ENCODE peak calls at places on chromosomes 1 and 21, in ten cellular contexts. V is hepatocyte, Z is AG04450, I is right atrium auricular region, B is RWPE1, A is IMR-90, S is heart left ventricle, H is colonic mucosa, Q is endodermal cell, O is stomach. D is an unnamed sample.

GRCh38 chr1:240831922-240832321 is 220.0 kb upstream of the GREM2 start:
- DNase-seq in V (no peak), Z (no peak), I (no peak), B (no peak), A (no peak), S (no peak), H (no peak), Q (no peak), O (no peak), D (no peak)

GRCh38 chr1:183262628-183263220 is 76.7 kb downstream of the LAMC2 start:
- DNase-seq in V (no peak), Z (no peak), I (no peak), B (no peak), A (no peak), S (no peak), H (no peak), Q (peak), O (no peak), D (no peak)

GRCh38 chr1:223831755-223832636 is 13.8 kb downstream of the TP53BP2 start:
- DNase-seq in V (no peak), Z (no peak), I (no peak), B (peak), A (peak), S (no peak), H (no peak), Q (no peak), O (no peak), D (no peak)

GRCh38 chr1:15220825-15221431 is 26.1 kb upstream of the FHAD1 start:
- DNase-seq in V (peak), Z (no peak), I (no peak), B (no peak), A (no peak), S (peak), H (peak), Q (no peak), O (peak), D (no peak)

GRCh38 chr21:44329971-44330681 is 9.1 kb downstream of the CFAP410 start:
- DNase-seq in V (no peak), Z (no peak), I (no peak), B (no peak), A (no peak), S (no peak), H (no peak), Q (no peak), O (no peak), D (no peak)

GRCh38 chr1:93567255-93567918 is 114.2 kb downstream of the BCAR3 start:
- DNase-seq in V (peak), Z (peak), I (peak), B (no peak), A (peak), S (peak), H (no peak), Q (peak), O (no peak), D (no peak)

GRCh38 chr1:213678753-213679152 is 309.0 kb upstream of the PROX1 start:
- DNase-seq in V (no peak), Z (no peak), I (no peak), B (no peak), A (no peak), S (no peak), H (no peak), Q (no peak), O (no peak), D (no peak)

GRCh38 chr1:229230893-229231753 is 39.8 kb upstream of the RAB4A start:
- DNase-seq in V (no peak), Z (no peak), I (no peak), B (peak), A (no peak), S (no peak), H (no peak), Q (peak), O (no peak), D (no peak)

GRCh38 chr1:36156329-36157114 is 562 bp downstream of the MAP7D1 start:
- DNase-seq in V (peak), Z (no peak), I (peak), B (no peak), A (peak), S (peak), H (peak), Q (peak), O (peak), D (peak)

GRCh38 chr1:174976436-174977107 is 23.2 kb upstream of the CACYBP start:
- DNase-seq in V (no peak), Z (no peak), I (no peak), B (peak), A (peak), S (no peak), H (no peak), Q (peak), O (no peak), D (no peak)

GRCh38 chr1:43879414-43879813 is 54.2 kb upstream of the ARTN start:
- DNase-seq in V (no peak), Z (no peak), I (no peak), B (peak), A (peak), S (no peak), H (no peak), Q (no peak), O (no peak), D (no peak)

GRCh38 chr1:245310605-245311531 is 156.1 kb downstream of the KIF26B start:
- DNase-seq in V (peak), Z (no peak), I (no peak), B (no peak), A (no peak), S (no peak), H (no peak), Q (peak), O (no peak), D (no peak)

GRCh38 chr21:35239811-35240219 is 190.7 kb upstream of the RUNX1 start:
- DNase-seq in V (no peak), Z (no peak), I (no peak), B (no peak), A (no peak), S (no peak), H (no peak), Q (no peak), O (no peak), D (no peak)

GRCh38 chr1:71589005-71589404 is 508.2 kb upstream of the ZRANB2 start:
- DNase-seq in V (no peak), Z (no peak), I (no peak), B (no peak), A (no peak), S (no peak), H (no peak), Q (no peak), O (no peak), D (no peak)
- H3K27ac ChIP-seq in V (no peak), Z (no peak), I (no peak), B (no peak), A (no peak), S (no peak), H (no peak), Q (no peak), O (no peak), D (no peak)

GRCh38 chr1:95012389-95012788 is 60.4 kb downstream of the ALG14 start:
- DNase-seq in V (no peak), Z (peak), I (no peak), B (no peak), A (peak), S (no peak), H (no peak), Q (no peak), O (no peak), D (no peak)
- H3K27ac ChIP-seq in V (no peak), Z (no peak), I (no peak), B (no peak), A (no peak), S (no peak), H (no peak), Q (no peak), O (peak), D (no peak)

GRCh38 chr1:84611796-84612195 is 37.6 kb upstream of the CTBS start:
- DNase-seq in V (no peak), Z (no peak), I (no peak), B (no peak), A (peak), S (no peak), H (no peak), Q (no peak), O (no peak), D (no peak)
- H3K27ac ChIP-seq in V (peak), Z (peak), I (no peak), B (no peak), A (peak), S (no peak), H (no peak), Q (peak), O (no peak), D (no peak)

DNA sequence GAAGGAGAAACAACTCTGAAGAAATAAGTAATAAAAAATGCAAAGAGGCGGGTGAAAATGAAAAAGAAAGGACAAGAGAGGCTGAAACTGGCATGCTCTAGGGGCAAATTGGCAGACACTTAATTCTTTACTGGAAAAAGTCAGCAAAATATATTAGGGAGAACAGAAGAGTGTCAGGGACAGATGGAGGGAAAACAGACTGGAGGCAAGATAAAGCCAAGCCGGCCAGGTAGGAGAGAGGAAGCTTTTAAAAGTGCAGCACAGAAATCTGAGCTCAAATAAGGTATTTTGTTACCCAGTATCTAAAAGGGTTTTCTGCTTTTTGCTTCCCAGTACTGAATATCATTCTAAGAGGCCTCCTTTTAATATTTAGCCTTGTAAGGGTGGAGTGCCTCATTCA is 339.3 kb downstream of the PAPPA2 start:
- DNase-seq in V (no peak), Z (no peak), I (no peak), B (no peak), A (no peak), S (no peak), H (no peak), Q (peak), O (no peak), D (no peak)
- H3K27ac ChIP-seq in V (no peak), Z (no peak), I (peak), B (no peak), A (no peak), S (no peak), H (no peak), Q (peak), O (no peak), D (peak)

GRCh38 chr1:234488054-234488953 is 9.3 kb upstream of the TARBP1 start:
- DNase-seq in V (no peak), Z (no peak), I (peak), B (no peak), A (no peak), S (no peak), H (no peak), Q (no peak), O (no peak), D (peak)
- H3K27ac ChIP-seq in V (no peak), Z (no peak), I (no peak), B (no peak), A (no peak), S (no peak), H (no peak), Q (no peak), O (no peak), D (no peak)

D was measured in WERI-Rb-1.